ENCODE peak calls at places on chromosomes 2 and 18, in four cellular contexts. S is IMR-90, D is K562, C is H1. B is an unnamed sample.

GRCh38 chr2:221969087-221969829 is 329.5 kb downstream of the PAX3 start:
- DNase-seq in D (peak), C (no peak), S (peak), B (no peak)

GRCh38 chr2:20648207-20648606 is 2.7 kb downstream of the HS1BP3 start:
- DNase-seq in S (no peak), C (no peak), D (no peak), B (no peak)

GRCh38 chr2:69798909-69799526 is 30.4 kb upstream of the GMCL1 start:
- DNase-seq in S (peak), D (peak), C (no peak), B (no peak)

GRCh38 chr2:39615675-39616074 is 50.0 kb upstream of the TMEM178A start:
- DNase-seq in D (no peak), C (no peak), S (no peak), B (no peak)

GRCh38 chr2:16475581-16475980 is 190.1 kb downstream of the CYRIA start:
- DNase-seq in C (no peak), S (no peak), D (no peak), B (no peak)

GRCh38 chr2:168814046-168814445 is 11.6 kb downstream of the NOSTRIN start:
- DNase-seq in S (peak), C (no peak), D (peak), B (no peak)

GRCh38 chr18:52465391-52465790 is 125.4 kb downstream of the DCC start:
- DNase-seq in S (no peak), D (no peak), C (peak), B (no peak)

GRCh38 chr2:34849827-34850226 is 1250.7 kb upstream of the FAM98A start:
- DNase-seq in D (no peak), C (no peak), S (no peak), B (no peak)

GRCh38 chr2:38789689-38790088 is 11.7 kb downstream of the GEMIN6 start:
- DNase-seq in C (no peak), D (no peak), S (no peak), B (no peak)

GRCh38 chr2:205685314-205686230 is 3.3 kb downstream of the NRP2 start:
- DNase-seq in S (peak), C (no peak), D (no peak), B (no peak)

GRCh38 chr2:102449370-102449974 is 23.6 kb upstream of the SLC9A4 start:
- DNase-seq in S (peak), D (peak), C (no peak), B (no peak)

GRCh38 chr2:239018291-239019192 is 170.7 kb downstream of the TWIST2 start:
- DNase-seq in D (no peak), S (no peak), C (no peak), B (no peak)

GRCh38 chr2:217864960-217865359 is 137.8 kb downstream of the TNS1 start:
- DNase-seq in D (no peak), S (no peak), C (no peak), B (peak)

GRCh38 chr2:102304268-102304667 is 7.1 kb upstream of the IL1RL1 start:
- DNase-seq in D (no peak), C (no peak), S (peak), B (no peak)

GRCh38 chr2:10558281-10559030 is 110.3 kb upstream of the ODC1 start:
- DNase-seq in S (no peak), C (no peak), D (no peak), B (no peak)

GRCh38 chr2:213559053-213559452 is 274.8 kb downstream of the SPAG16 start:
- DNase-seq in C (no peak), D (no peak), S (no peak), B (no peak)

DNA sequence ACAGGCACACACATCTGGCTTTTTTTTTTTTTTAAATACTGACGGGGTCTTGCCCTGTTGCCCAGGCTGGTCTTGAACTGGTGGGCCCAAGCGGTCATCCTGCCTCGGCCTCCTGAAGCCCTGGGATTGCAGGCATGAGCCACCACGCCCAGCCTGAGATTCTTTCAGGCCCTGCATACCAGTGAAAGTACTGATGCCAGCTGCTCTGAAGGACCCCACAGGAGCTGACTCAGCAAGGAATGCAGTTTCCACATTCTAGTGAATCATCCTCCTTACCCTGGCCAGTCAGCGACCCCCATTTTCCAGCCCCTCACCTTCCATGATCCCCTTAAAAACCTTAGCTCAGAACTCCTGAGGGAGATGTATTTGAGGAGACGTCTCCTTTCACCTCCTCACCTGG is 5.8 kb upstream of the DTYMK start:
- DNase-seq in D (no peak), S (peak), C (no peak), B (no peak)
- TF ChIP-seq CHD1 in D (no peak), S (no peak), C (no peak), B (no peak)

GRCh38 chr2:233361298-233361697 is 7.0 kb downstream of the DGKD start:
- DNase-seq in S (no peak), C (no peak), D (no peak), B (no peak)

GRCh38 chr2:233365861-233366520 is 11.7 kb downstream of the DGKD start:
- DNase-seq in S (no peak), D (no peak), C (no peak), B (no peak)

GRCh38 chr2:233360771-233361176 is 6.5 kb downstream of the DGKD start:
- DNase-seq in S (no peak), D (peak), C (no peak), B (no peak)

GRCh38 chr2:233362742-233363141 is 8.4 kb downstream of the DGKD start:
- DNase-seq in D (no peak), S (no peak), C (no peak), B (no peak)

DNA sequence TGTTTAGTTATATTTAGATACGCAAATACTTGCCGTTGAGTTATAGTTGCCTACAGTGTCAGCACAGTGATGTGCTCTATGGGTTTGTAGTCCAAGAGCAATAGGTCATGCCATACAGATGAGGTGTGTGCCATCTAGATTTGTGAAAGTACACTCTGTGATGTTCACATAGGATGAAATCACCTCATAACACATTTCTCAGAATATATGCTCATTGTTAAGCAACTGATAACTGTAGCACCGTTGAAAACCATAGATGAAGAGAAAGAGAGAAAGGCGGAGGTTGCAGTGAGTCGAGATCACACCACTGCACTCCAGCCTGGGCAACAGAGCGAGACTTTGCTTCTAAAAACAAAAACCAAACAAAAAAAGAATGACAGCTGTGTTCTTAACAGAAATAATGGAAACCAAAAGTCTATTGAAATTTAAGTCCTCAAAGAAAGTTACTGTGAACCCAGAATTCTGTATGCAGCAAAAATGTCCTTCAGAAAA is 9.5 kb downstream of the DGKD start:
- DNase-seq in C (no peak), D (no peak), S (no peak), B (no peak)
- TF ChIP-seq CHD1 in C (no peak), D (no peak), S (no peak), B (no peak)

GRCh38 chr18:30991397-30991796 is 51.1 kb downstream of the DSC3 start:
- DNase-seq in D (peak), C (no peak), S (no peak), B (no peak)
- TF ChIP-seq CHD1 in D (no peak), C (no peak), S (no peak), B (no peak)

GRCh38 chr2:151544449-151544848 is 134.7 kb downstream of the RIF1 start:
- DNase-seq in C (no peak), S (no peak), D (no peak), B (no peak)
- TF ChIP-seq CHD1 in C (no peak), S (no peak), D (no peak), B (no peak)

GRCh38 chr2:109612991-109613921 is 510 bp downstream of the SEPTIN10 start:
- DNase-seq in D (no peak), C (no peak), S (peak), B (no peak)
- TF ChIP-seq CHD1 in D (no peak), C (no peak), S (peak), B (no peak)

DNA sequence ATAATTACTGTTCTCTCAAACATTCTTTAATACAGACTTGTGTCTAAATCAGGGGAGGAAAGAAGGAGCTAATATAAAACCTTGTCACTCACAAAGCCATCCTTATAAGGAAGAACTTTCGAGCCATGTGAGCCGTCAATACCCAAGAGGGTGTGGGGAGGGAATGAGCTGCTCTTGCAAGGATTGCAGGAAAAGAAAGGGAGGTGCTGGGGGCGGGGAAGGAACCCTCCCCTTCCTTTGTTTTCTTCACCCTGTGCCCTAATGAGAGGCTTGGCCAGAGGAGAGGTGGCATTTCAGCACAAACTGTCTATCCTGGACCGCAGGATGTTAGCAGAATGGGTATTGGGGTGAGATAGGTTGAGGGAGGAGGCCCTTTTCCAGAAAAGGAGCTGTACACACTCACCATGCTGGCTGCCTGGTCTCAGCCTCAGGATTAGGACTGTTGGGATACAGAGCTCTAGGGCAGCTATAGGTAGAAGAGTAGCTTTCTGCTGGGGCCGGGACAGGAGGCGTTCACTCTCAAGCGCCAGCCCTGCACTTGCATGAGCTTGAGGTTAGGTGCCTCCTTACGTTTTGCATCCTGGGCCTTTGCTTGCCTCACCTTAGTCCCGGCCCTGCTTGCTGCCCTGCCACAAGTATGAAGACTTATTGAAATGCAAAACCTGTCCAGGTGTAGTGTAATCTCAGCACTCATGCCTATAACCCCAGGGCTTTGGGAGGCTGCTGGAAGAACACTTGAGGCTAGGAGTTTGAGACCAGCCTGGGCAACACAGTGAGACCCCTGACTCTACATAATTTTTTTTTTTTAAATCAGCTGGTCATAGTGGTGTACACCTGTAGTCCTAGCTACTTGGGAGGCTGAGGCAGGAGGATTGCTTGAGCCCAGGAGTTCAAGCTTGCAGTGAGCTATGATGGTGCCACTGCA is 190.5 kb downstream of the LOXHD1 start:
- DNase-seq in C (no peak), D (no peak), S (no peak), B (no peak)
- TF ChIP-seq CHD1 in C (no peak), D (no peak), S (no peak), B (no peak)

GRCh38 chr2:9252002-9252357 is 45.4 kb downstream of the ASAP2 start:
- DNase-seq in D (peak), C (no peak), S (no peak), B (no peak)

GRCh38 chr2:9249036-9249800 is 42.6 kb downstream of the ASAP2 start:
- DNase-seq in C (no peak), S (peak), D (no peak), B (no peak)

GRCh38 chr2:9250091-9250490 is 43.5 kb downstream of the ASAP2 start:
- DNase-seq in D (no peak), C (no peak), S (no peak), B (no peak)

GRCh38 chr2:9251154-9252001 is 44.8 kb downstream of the ASAP2 start:
- DNase-seq in C (no peak), D (no peak), S (peak), B (no peak)

DNA sequence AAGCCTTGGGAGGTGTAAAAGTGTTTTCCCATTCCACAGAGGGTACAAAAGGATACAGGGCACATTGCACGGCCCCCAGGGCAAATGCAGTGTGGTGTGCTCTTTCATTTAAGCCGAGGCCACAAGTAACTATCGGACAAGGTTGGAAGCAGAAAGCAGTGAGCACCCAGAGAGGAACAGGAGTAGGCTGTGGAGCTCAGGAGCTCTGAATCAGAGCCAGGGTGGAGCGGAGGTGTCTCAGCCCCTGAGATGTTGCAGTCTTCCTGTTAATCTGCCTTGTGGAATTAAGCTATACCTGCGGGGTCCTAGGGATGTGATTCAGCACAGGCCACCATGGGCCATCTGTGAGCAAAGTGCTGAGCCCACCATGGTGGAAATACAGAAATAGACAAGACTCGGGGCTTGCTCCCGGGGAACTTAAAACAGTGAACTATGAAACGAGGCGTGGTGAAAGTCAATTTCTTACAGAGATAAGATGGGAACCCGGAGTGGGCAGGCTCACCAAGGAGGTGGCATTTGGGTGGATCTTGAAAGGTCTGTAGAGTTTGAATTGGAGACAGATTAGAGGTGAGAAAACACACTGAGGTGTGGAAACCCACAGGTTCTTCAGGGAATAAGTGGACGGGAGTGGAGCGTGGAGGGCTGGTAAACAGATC is 44.0 kb downstream of the ASAP2 start:
- DNase-seq in S (no peak), D (no peak), C (no peak), B (no peak)
- TF ChIP-seq CHD1 in S (no peak), D (no peak), C (no peak), B (no peak)

GRCh38 chr2:43634604-43635306 is 2.3 kb upstream of the PLEKHH2 start:
- DNase-seq in D (no peak), C (no peak), S (peak), B (no peak)
- TF ChIP-seq CHD1 in D (no peak), C (no peak), S (no peak), B (no peak)